ENCODE peak calls at places on chromosomes 7 and 10, in five cellular contexts. One of them, this sample, is unnamed. For H3K36me3 and H3K4me1, the result is how much of the 10 kb centered on the place peaks cover.

GRCh38 chr10:23110722-23111660 is 15.6 kb downstream of the MSRB2 start:
- DNase-seq in ovary: no peak
- DNase-seq in neural progenitor cell: peak
- DNase-seq in tibial artery: no peak
- DNase-seq in cardiac muscle cell: no peak
- DNase-seq in this sample: no peak

GRCh38 chr10:72320676-72321247 is 34.0 kb downstream of the DNAJB12 start:
- DNase-seq in tibial artery: peak
- DNase-seq in ovary: peak
- DNase-seq in cardiac muscle cell: peak
- DNase-seq in neural progenitor cell: peak
- DNase-seq in this sample: no peak

GRCh38 chr7:157555921-157556320 is 219.1 kb downstream of the DNAJB6 start:
- DNase-seq in cardiac muscle cell: no peak
- DNase-seq in tibial artery: no peak
- DNase-seq in ovary: no peak
- DNase-seq in neural progenitor cell: no peak
- DNase-seq in this sample: no peak

GRCh38 chr10:64209574-64209973 is 688.4 kb downstream of the REEP3 start:
- DNase-seq in neural progenitor cell: no peak
- DNase-seq in ovary: no peak
- DNase-seq in cardiac muscle cell: no peak
- DNase-seq in tibial artery: no peak
- DNase-seq in this sample: no peak

GRCh38 chr10:61487506-61487905 is 34.3 kb upstream of the TMEM26 start:
- DNase-seq in tibial artery: no peak
- DNase-seq in neural progenitor cell: no peak
- DNase-seq in ovary: no peak
- DNase-seq in cardiac muscle cell: no peak
- DNase-seq in this sample: no peak

GRCh38 chr10:124999433-125000365 is 57.8 kb downstream of the ZRANB1 start:
- DNase-seq in tibial artery: peak
- DNase-seq in cardiac muscle cell: no peak
- DNase-seq in ovary: peak
- DNase-seq in neural progenitor cell: no peak
- DNase-seq in this sample: no peak

GRCh38 chr7:90769036-90769435 is 172.9 kb downstream of the CDK14 start:
- DNase-seq in neural progenitor cell: no peak
- DNase-seq in ovary: no peak
- DNase-seq in cardiac muscle cell: no peak
- DNase-seq in tibial artery: no peak
- DNase-seq in this sample: no peak

GRCh38 chr7:55532150-55532917 is 40.0 kb downstream of the VOPP1 start:
- DNase-seq in ovary: no peak
- DNase-seq in tibial artery: no peak
- DNase-seq in neural progenitor cell: no peak
- DNase-seq in cardiac muscle cell: no peak
- DNase-seq in this sample: no peak

GRCh38 chr7:114819629-114820362 is 102.1 kb upstream of the MDFIC start:
- DNase-seq in ovary: no peak
- DNase-seq in cardiac muscle cell: no peak
- DNase-seq in neural progenitor cell: no peak
- DNase-seq in tibial artery: no peak
- DNase-seq in this sample: no peak

GRCh38 chr10:74924251-74924954 is 98.0 kb downstream of the KAT6B start:
- DNase-seq in tibial artery: no peak
- DNase-seq in neural progenitor cell: no peak
- DNase-seq in cardiac muscle cell: no peak
- DNase-seq in ovary: no peak
- DNase-seq in this sample: no peak

GRCh38 chr7:3117488-3118228 is 74.0 kb upstream of the CARD11 start:
- DNase-seq in tibial artery: no peak
- DNase-seq in cardiac muscle cell: peak
- DNase-seq in neural progenitor cell: no peak
- DNase-seq in ovary: no peak
- DNase-seq in this sample: no peak

GRCh38 chr10:5896208-5896607 is 6.2 kb downstream of the FBH1 start:
- DNase-seq in neural progenitor cell: peak
- DNase-seq in cardiac muscle cell: no peak
- DNase-seq in tibial artery: no peak
- DNase-seq in ovary: no peak
- DNase-seq in this sample: no peak

GRCh38 chr7:95867309-95867708 is 95.0 kb downstream of the DYNC1I1 start:
- DNase-seq in ovary: no peak
- DNase-seq in tibial artery: no peak
- DNase-seq in neural progenitor cell: peak
- DNase-seq in cardiac muscle cell: no peak
- DNase-seq in this sample: no peak

GRCh38 chr7:77393261-77393660 is 22.9 kb downstream of the GSAP start:
- DNase-seq in neural progenitor cell: no peak
- DNase-seq in tibial artery: no peak
- DNase-seq in cardiac muscle cell: no peak
- DNase-seq in ovary: no peak
- DNase-seq in this sample: no peak

GRCh38 chr10:97163646-97164535 is 21.9 kb downstream of the SLIT1 start:
- DNase-seq in neural progenitor cell: peak
- DNase-seq in ovary: no peak
- DNase-seq in cardiac muscle cell: no peak
- DNase-seq in tibial artery: no peak
- DNase-seq in this sample: no peak

GRCh38 chr7:95989301-95989700 is 216.9 kb downstream of the DYNC1I1 start:
- DNase-seq in neural progenitor cell: peak
- DNase-seq in ovary: no peak
- DNase-seq in cardiac muscle cell: peak
- DNase-seq in tibial artery: no peak
- DNase-seq in this sample: no peak

GRCh38 chr7:100865372-100865911 is 1.7 kb upstream of the TRIP6 start:
- DNase-seq in tibial artery: no peak
- DNase-seq in cardiac muscle cell: no peak
- DNase-seq in ovary: no peak
- DNase-seq in neural progenitor cell: no peak
- DNase-seq in this sample: no peak

GRCh38 chr7:48887500-48887899 is 36.8 kb upstream of the CDC14C start:
- DNase-seq in ovary: no peak
- DNase-seq in tibial artery: peak
- DNase-seq in cardiac muscle cell: no peak
- DNase-seq in neural progenitor cell: no peak
- DNase-seq in this sample: no peak

GRCh38 chr10:79904671-79905321 is 44.1 kb downstream of the SFTPD start:
- DNase-seq in cardiac muscle cell: peak
- DNase-seq in ovary: peak
- DNase-seq in neural progenitor cell: peak
- DNase-seq in tibial artery: peak
- DNase-seq in this sample: peak

GRCh38 chr10:67385089-67385488 is 310.9 kb downstream of the CTNNA3 start:
- DNase-seq in cardiac muscle cell: no peak
- DNase-seq in ovary: no peak
- DNase-seq in neural progenitor cell: no peak
- DNase-seq in tibial artery: no peak
- DNase-seq in this sample: no peak

GRCh38 chr7:134195252-134195651 is 68.1 kb downstream of the LRGUK start:
- DNase-seq in ovary: no peak
- DNase-seq in neural progenitor cell: no peak
- DNase-seq in tibial artery: no peak
- DNase-seq in cardiac muscle cell: no peak
- DNase-seq in this sample: no peak

GRCh38 chr7:66296555-66296954 is 91.4 kb downstream of the TPST1 start:
- DNase-seq in ovary: no peak
- DNase-seq in cardiac muscle cell: no peak
- DNase-seq in neural progenitor cell: no peak
- DNase-seq in tibial artery: no peak
- DNase-seq in this sample: no peak

GRCh38 chr7:116708861-116709260 is 36.9 kb downstream of the MET start:
- DNase-seq in ovary: no peak
- DNase-seq in neural progenitor cell: no peak
- DNase-seq in cardiac muscle cell: no peak
- DNase-seq in tibial artery: no peak
- DNase-seq in this sample: no peak

GRCh38 chr7:105512926-105513526 is 9.0 kb downstream of the PUS7 start:
- DNase-seq in ovary: no peak
- DNase-seq in neural progenitor cell: no peak
- DNase-seq in tibial artery: no peak
- DNase-seq in cardiac muscle cell: no peak
- DNase-seq in this sample: no peak

GRCh38 chr7:36312064-36312914 is 77.4 kb upstream of the ANLN start:
- DNase-seq in cardiac muscle cell: peak
- DNase-seq in ovary: no peak
- DNase-seq in neural progenitor cell: peak
- DNase-seq in tibial artery: no peak
- DNase-seq in this sample: peak

GRCh38 chr7:13778967-13779366 is 210.5 kb downstream of the ETV1 start:
- DNase-seq in ovary: no peak
- DNase-seq in cardiac muscle cell: no peak
- DNase-seq in tibial artery: no peak
- DNase-seq in neural progenitor cell: no peak
- DNase-seq in this sample: no peak

GRCh38 chr10:103828107-103828506 is 27.3 kb downstream of the SH3PXD2A start:
- DNase-seq in tibial artery: no peak
- DNase-seq in cardiac muscle cell: no peak
- DNase-seq in neural progenitor cell: no peak
- DNase-seq in ovary: no peak
- DNase-seq in this sample: no peak

GRCh38 chr10:7027913-7028808 is 382.7 kb downstream of the SFMBT2 start:
- DNase-seq in ovary: no peak
- DNase-seq in cardiac muscle cell: no peak
- DNase-seq in tibial artery: no peak
- DNase-seq in neural progenitor cell: no peak
- DNase-seq in this sample: no peak

GRCh38 chr7:1087462-1087809 is 477 bp upstream of the GPER1 start:
- DNase-seq in tibial artery: no peak
- DNase-seq in cardiac muscle cell: no peak
- DNase-seq in neural progenitor cell: no peak
- DNase-seq in ovary: no peak
- DNase-seq in this sample: no peak

GRCh38 chr10:66167816-66168215 is 758.0 kb upstream of the LRRTM3 start:
- DNase-seq in cardiac muscle cell: no peak
- DNase-seq in neural progenitor cell: no peak
- DNase-seq in tibial artery: no peak
- DNase-seq in ovary: no peak
- DNase-seq in this sample: no peak

GRCh38 chr7:42672339-42672990 is 239.4 kb downstream of the C7orf25 start:
- DNase-seq in neural progenitor cell: no peak
- DNase-seq in ovary: no peak
- DNase-seq in cardiac muscle cell: no peak
- DNase-seq in tibial artery: no peak
- DNase-seq in this sample: no peak

GRCh38 chr10:69376662-69377061 is 40.1 kb downstream of the TACR2 start:
- DNase-seq in neural progenitor cell: no peak
- DNase-seq in cardiac muscle cell: no peak
- DNase-seq in ovary: no peak
- DNase-seq in tibial artery: no peak
- DNase-seq in this sample: no peak

GRCh38 chr10:61888744-61889143 is 12.8 kb upstream of the ARID5B start:
- DNase-seq in ovary: no peak
- DNase-seq in tibial artery: no peak
- DNase-seq in cardiac muscle cell: no peak
- DNase-seq in neural progenitor cell: no peak
- DNase-seq in this sample: no peak

GRCh38 chr7:36526720-36527548 is 137.3 kb downstream of the ANLN start:
- DNase-seq in neural progenitor cell: no peak
- DNase-seq in cardiac muscle cell: no peak
- DNase-seq in ovary: no peak
- DNase-seq in tibial artery: no peak
- DNase-seq in this sample: no peak

GRCh38 chr7:2575733-2576350 is 17.1 kb downstream of the IQCE start:
- DNase-seq in tibial artery: no peak
- DNase-seq in cardiac muscle cell: no peak
- DNase-seq in ovary: no peak
- DNase-seq in neural progenitor cell: no peak
- DNase-seq in this sample: no peak

GRCh38 chr7:7630626-7631329 is 9.8 kb upstream of the UMAD1 start:
- DNase-seq in tibial artery: no peak
- DNase-seq in cardiac muscle cell: no peak
- DNase-seq in neural progenitor cell: no peak
- DNase-seq in ovary: no peak
- DNase-seq in this sample: no peak

GRCh38 chr10:13331641-13332040 is 16.5 kb downstream of the SEPHS1 start:
- DNase-seq in cardiac muscle cell: no peak
- DNase-seq in neural progenitor cell: no peak
- DNase-seq in tibial artery: no peak
- DNase-seq in ovary: no peak
- DNase-seq in this sample: no peak

GRCh38 chr10:13328588-13328987 is 19.5 kb downstream of the SEPHS1 start:
- DNase-seq in neural progenitor cell: no peak
- DNase-seq in ovary: no peak
- DNase-seq in tibial artery: no peak
- DNase-seq in cardiac muscle cell: no peak
- DNase-seq in this sample: no peak

GRCh38 chr10:13329565-13329964 is 18.5 kb downstream of the SEPHS1 start:
- DNase-seq in tibial artery: no peak
- DNase-seq in cardiac muscle cell: no peak
- DNase-seq in neural progenitor cell: no peak
- DNase-seq in ovary: no peak
- DNase-seq in this sample: no peak

GRCh38 chr10:13327516-13327915 is 20.6 kb downstream of the SEPHS1 start:
- DNase-seq in ovary: no peak
- DNase-seq in neural progenitor cell: no peak
- DNase-seq in tibial artery: no peak
- DNase-seq in cardiac muscle cell: no peak
- DNase-seq in this sample: no peak

GRCh38 chr10:13328126-13328525 is 20.0 kb downstream of the SEPHS1 start:
- DNase-seq in ovary: no peak
- DNase-seq in tibial artery: no peak
- DNase-seq in cardiac muscle cell: no peak
- DNase-seq in neural progenitor cell: no peak
- DNase-seq in this sample: no peak
- H3K36me3 ChIP-seq in ovary: under half
- H3K36me3 ChIP-seq in tibial artery: half or more
- H3K36me3 ChIP-seq in cardiac muscle cell: half or more
- H3K36me3 ChIP-seq in neural progenitor cell: under half
- H3K36me3 ChIP-seq in this sample: under half

GRCh38 chr10:659710-660141 is 29.7 kb downstream of the DIP2C start:
- DNase-seq in ovary: peak
- DNase-seq in neural progenitor cell: no peak
- DNase-seq in tibial artery: no peak
- DNase-seq in cardiac muscle cell: no peak
- DNase-seq in this sample: no peak
- H3K27ac ChIP-seq in ovary: no peak
- H3K27ac ChIP-seq in neural progenitor cell: no peak
- H3K27ac ChIP-seq in tibial artery: peak
- H3K27ac ChIP-seq in cardiac muscle cell: peak
- H3K27ac ChIP-seq in this sample: no peak

GRCh38 chr7:98661607-98662006 is 44.5 kb downstream of the NPTX2 start:
- DNase-seq in tibial artery: no peak
- DNase-seq in neural progenitor cell: no peak
- DNase-seq in ovary: no peak
- DNase-seq in cardiac muscle cell: no peak
- DNase-seq in this sample: no peak
- H3K4me1 ChIP-seq in tibial artery: under half
- H3K4me1 ChIP-seq in neural progenitor cell: under half
- H3K4me1 ChIP-seq in ovary: under half
- H3K4me1 ChIP-seq in cardiac muscle cell: under half
- H3K4me1 ChIP-seq in this sample: under half

GRCh38 chr7:127895814-127896280 is 135.4 kb downstream of the LRRC4 start:
- DNase-seq in tibial artery: no peak
- DNase-seq in ovary: no peak
- DNase-seq in cardiac muscle cell: no peak
- DNase-seq in neural progenitor cell: no peak
- DNase-seq in this sample: no peak
- H3K36me3 ChIP-seq in tibial artery: under half
- H3K36me3 ChIP-seq in ovary: under half
- H3K36me3 ChIP-seq in cardiac muscle cell: under half
- H3K36me3 ChIP-seq in neural progenitor cell: under half
- H3K36me3 ChIP-seq in this sample: under half